ENCODE peak calls at places on chromosomes 13 and 19, in six cellular contexts. One of them, this sample, is unnamed.

GRCh38 chr19:38993271-38993670 is 17.7 kb upstream of the FBXO17 start:
- DNase-seq in A549: peak
- DNase-seq in H9: no peak
- DNase-seq in dorsolateral prefrontal cortex: no peak
- DNase-seq in PC-9: no peak
- DNase-seq in CD4-positive, alpha-beta memory T cell: no peak
- DNase-seq in this sample: no peak

GRCh38 chr13:77779461-77780272 is 82.2 kb downstream of the SLAIN1 start:
- DNase-seq in A549: peak
- DNase-seq in H9: no peak
- DNase-seq in dorsolateral prefrontal cortex: no peak
- DNase-seq in PC-9: peak
- DNase-seq in CD4-positive, alpha-beta memory T cell: peak
- DNase-seq in this sample: peak

GRCh38 chr19:39681416-39681815 is 22.9 kb upstream of the LGALS14 start:
- DNase-seq in A549: no peak
- DNase-seq in H9: no peak
- DNase-seq in dorsolateral prefrontal cortex: no peak
- DNase-seq in PC-9: no peak
- DNase-seq in CD4-positive, alpha-beta memory T cell: no peak
- DNase-seq in this sample: no peak

GRCh38 chr13:41588899-41589298 is 131.5 kb downstream of the RGCC start:
- DNase-seq in A549: peak
- DNase-seq in H9: no peak
- DNase-seq in dorsolateral prefrontal cortex: no peak
- DNase-seq in PC-9: peak
- DNase-seq in CD4-positive, alpha-beta memory T cell: no peak
- DNase-seq in this sample: peak

GRCh38 chr13:38566526-38566925 is 120.4 kb upstream of the FREM2 start:
- DNase-seq in A549: no peak
- DNase-seq in H9: no peak
- DNase-seq in dorsolateral prefrontal cortex: no peak
- DNase-seq in PC-9: no peak
- DNase-seq in CD4-positive, alpha-beta memory T cell: no peak
- DNase-seq in this sample: no peak

GRCh38 chr19:52171321-52172169 is at the start of gene ZNF836:
- DNase-seq in A549: peak
- DNase-seq in H9: peak
- DNase-seq in dorsolateral prefrontal cortex: peak
- DNase-seq in PC-9: peak
- DNase-seq in CD4-positive, alpha-beta memory T cell: peak
- DNase-seq in this sample: no peak

GRCh38 chr13:29954082-29955043 is 103.9 kb upstream of the UBL3 start:
- DNase-seq in A549: no peak
- DNase-seq in H9: no peak
- DNase-seq in dorsolateral prefrontal cortex: no peak
- DNase-seq in PC-9: no peak
- DNase-seq in CD4-positive, alpha-beta memory T cell: peak
- DNase-seq in this sample: no peak

GRCh38 chr13:100600461-100600860 is 11.9 kb upstream of the GGACT start:
- DNase-seq in A549: no peak
- DNase-seq in H9: no peak
- DNase-seq in dorsolateral prefrontal cortex: no peak
- DNase-seq in PC-9: no peak
- DNase-seq in CD4-positive, alpha-beta memory T cell: no peak
- DNase-seq in this sample: no peak

GRCh38 chr13:78326608-78327007 is 276.7 kb downstream of the POU4F1 start:
- DNase-seq in A549: no peak
- DNase-seq in H9: no peak
- DNase-seq in dorsolateral prefrontal cortex: no peak
- DNase-seq in PC-9: no peak
- DNase-seq in CD4-positive, alpha-beta memory T cell: no peak
- DNase-seq in this sample: no peak

GRCh38 chr13:66208589-66208988 is 1021.5 kb downstream of the PCDH9 start:
- DNase-seq in A549: no peak
- DNase-seq in H9: no peak
- DNase-seq in dorsolateral prefrontal cortex: no peak
- DNase-seq in PC-9: no peak
- DNase-seq in CD4-positive, alpha-beta memory T cell: no peak
- DNase-seq in this sample: no peak

GRCh38 chr19:44596428-44597130 is 16.8 kb upstream of the IGSF23 start:
- DNase-seq in A549: peak
- DNase-seq in H9: no peak
- DNase-seq in dorsolateral prefrontal cortex: no peak
- DNase-seq in PC-9: no peak
- DNase-seq in CD4-positive, alpha-beta memory T cell: no peak
- DNase-seq in this sample: no peak

GRCh38 chr19:3607398-3608078 is 863 bp upstream of the TBXA2R start:
- DNase-seq in A549: no peak
- DNase-seq in H9: peak
- DNase-seq in dorsolateral prefrontal cortex: no peak
- DNase-seq in PC-9: no peak
- DNase-seq in CD4-positive, alpha-beta memory T cell: no peak
- DNase-seq in this sample: no peak

GRCh38 chr13:109148243-109148642 is 518.8 kb downstream of the MYO16 start:
- DNase-seq in A549: peak
- DNase-seq in H9: no peak
- DNase-seq in dorsolateral prefrontal cortex: no peak
- DNase-seq in PC-9: no peak
- DNase-seq in CD4-positive, alpha-beta memory T cell: no peak
- DNase-seq in this sample: peak

GRCh38 chr13:49560270-49561063 is 24.9 kb downstream of the RCBTB1 start:
- DNase-seq in A549: peak
- DNase-seq in H9: no peak
- DNase-seq in dorsolateral prefrontal cortex: no peak
- DNase-seq in PC-9: no peak
- DNase-seq in CD4-positive, alpha-beta memory T cell: no peak
- DNase-seq in this sample: peak

GRCh38 chr19:5059767-5060166 is 90.9 kb downstream of the KDM4B start:
- DNase-seq in A549: no peak
- DNase-seq in H9: no peak
- DNase-seq in dorsolateral prefrontal cortex: no peak
- DNase-seq in PC-9: no peak
- DNase-seq in CD4-positive, alpha-beta memory T cell: no peak
- DNase-seq in this sample: no peak

GRCh38 chr13:90622547-90622946 is 724.9 kb upstream of the MIR17HG start:
- DNase-seq in A549: no peak
- DNase-seq in H9: no peak
- DNase-seq in dorsolateral prefrontal cortex: no peak
- DNase-seq in PC-9: no peak
- DNase-seq in CD4-positive, alpha-beta memory T cell: no peak
- DNase-seq in this sample: no peak

GRCh38 chr13:93066187-93066586 is 160.4 kb upstream of the GPC6 start:
- DNase-seq in A549: no peak
- DNase-seq in H9: no peak
- DNase-seq in dorsolateral prefrontal cortex: no peak
- DNase-seq in PC-9: no peak
- DNase-seq in CD4-positive, alpha-beta memory T cell: no peak
- DNase-seq in this sample: peak

GRCh38 chr13:34926513-34926912 is 15.6 kb upstream of the NBEA start:
- DNase-seq in A549: peak
- DNase-seq in H9: no peak
- DNase-seq in dorsolateral prefrontal cortex: no peak
- DNase-seq in PC-9: no peak
- DNase-seq in CD4-positive, alpha-beta memory T cell: no peak
- DNase-seq in this sample: no peak

GRCh38 chr19:5978606-5979552 is 939 bp upstream of the RANBP3 start:
- DNase-seq in A549: no peak
- DNase-seq in H9: no peak
- DNase-seq in dorsolateral prefrontal cortex: no peak
- DNase-seq in PC-9: no peak
- DNase-seq in CD4-positive, alpha-beta memory T cell: no peak
- DNase-seq in this sample: no peak

GRCh38 chr19:3075605-3076431 is 13.5 kb upstream of the TLE5 start:
- DNase-seq in A549: no peak
- DNase-seq in H9: peak
- DNase-seq in dorsolateral prefrontal cortex: peak
- DNase-seq in PC-9: peak
- DNase-seq in CD4-positive, alpha-beta memory T cell: peak
- DNase-seq in this sample: no peak

GRCh38 chr19:2261438-2262172 is 5.4 kb upstream of the JSRP1 start:
- DNase-seq in A549: peak
- DNase-seq in H9: no peak
- DNase-seq in dorsolateral prefrontal cortex: no peak
- DNase-seq in PC-9: no peak
- DNase-seq in CD4-positive, alpha-beta memory T cell: peak
- DNase-seq in this sample: no peak

GRCh38 chr13:40562975-40563349 is 103.5 kb downstream of the FOXO1 start:
- DNase-seq in A549: no peak
- DNase-seq in H9: no peak
- DNase-seq in dorsolateral prefrontal cortex: no peak
- DNase-seq in PC-9: no peak
- DNase-seq in CD4-positive, alpha-beta memory T cell: no peak
- DNase-seq in this sample: no peak

GRCh38 chr19:19115954-19116353 is 22.3 kb downstream of the TMEM161A start:
- DNase-seq in A549: peak
- DNase-seq in H9: peak
- DNase-seq in dorsolateral prefrontal cortex: no peak
- DNase-seq in PC-9: peak
- DNase-seq in CD4-positive, alpha-beta memory T cell: peak
- DNase-seq in this sample: no peak

GRCh38 chr13:30572859-30573275 is 44.9 kb upstream of the USPL1 start:
- DNase-seq in A549: peak
- DNase-seq in H9: no peak
- DNase-seq in dorsolateral prefrontal cortex: no peak
- DNase-seq in PC-9: no peak
- DNase-seq in CD4-positive, alpha-beta memory T cell: peak
- DNase-seq in this sample: no peak

DNA sequence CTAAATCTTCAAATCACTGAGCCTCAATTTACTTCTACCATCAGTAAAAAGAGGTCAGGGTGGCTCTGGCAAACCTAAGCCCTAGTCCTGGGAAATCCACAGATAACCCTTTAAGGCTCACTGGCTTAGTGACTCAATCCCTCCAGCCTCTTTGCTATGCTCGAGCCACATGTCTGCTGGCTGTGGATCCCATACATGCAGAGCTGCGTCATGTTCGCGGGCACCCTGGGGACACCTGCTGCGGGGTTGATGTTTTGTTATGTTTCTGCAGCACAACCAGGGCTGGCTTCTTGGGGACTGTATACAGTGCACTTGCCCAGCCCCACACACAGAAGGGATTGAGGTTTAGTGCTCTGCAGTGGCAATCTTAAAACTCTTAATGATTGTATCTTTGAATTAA is 41.6 kb upstream of the C13orf42 start:
- DNase-seq in A549: no peak
- DNase-seq in H9: no peak
- DNase-seq in dorsolateral prefrontal cortex: no peak
- DNase-seq in PC-9: no peak
- DNase-seq in CD4-positive, alpha-beta memory T cell: no peak
- DNase-seq in this sample: no peak
- H3K27ac ChIP-seq in A549: no peak
- H3K27ac ChIP-seq in H9: no peak
- H3K27ac ChIP-seq in dorsolateral prefrontal cortex: no peak
- H3K27ac ChIP-seq in PC-9: no peak
- H3K27ac ChIP-seq in CD4-positive, alpha-beta memory T cell: no peak
- H3K27ac ChIP-seq in this sample: no peak

DNA sequence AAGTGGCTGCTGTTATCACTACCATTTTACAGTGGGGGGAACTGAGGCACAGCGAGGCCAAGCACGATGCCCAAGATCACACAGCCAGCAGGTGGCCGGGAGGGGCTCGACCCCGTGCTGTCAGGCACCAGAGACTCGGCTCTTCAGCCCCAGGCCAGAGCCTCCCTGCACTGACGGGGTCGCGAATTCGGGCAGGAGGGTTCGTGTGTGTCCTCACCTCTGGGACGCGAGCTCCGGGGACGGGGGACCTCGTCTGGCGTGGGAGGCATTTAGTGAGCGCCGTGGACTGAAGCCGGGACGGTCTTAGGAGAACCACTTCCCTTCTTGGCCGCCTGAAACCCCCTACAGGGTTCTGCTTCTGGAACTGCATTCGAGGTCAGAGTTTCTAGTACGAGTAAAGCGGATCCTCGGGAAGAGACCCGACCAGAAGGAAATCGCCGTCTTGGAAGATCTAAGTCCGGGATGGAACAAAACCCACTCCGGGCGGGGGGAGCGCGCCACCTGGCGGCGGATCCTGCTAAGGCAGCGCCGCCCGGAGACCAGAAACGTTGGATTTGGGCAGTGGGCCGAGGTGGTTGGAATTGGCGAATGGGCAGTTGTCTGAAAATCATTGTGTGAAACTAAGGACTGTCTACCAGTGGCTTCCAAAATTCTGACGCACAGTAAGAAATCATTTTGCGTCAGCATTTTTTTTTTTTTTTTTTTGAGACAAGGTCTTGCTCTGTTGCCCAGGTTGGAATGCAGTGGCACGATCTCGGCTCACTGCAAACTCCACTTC is 21.2 kb downstream of the ZNF114 start:
- DNase-seq in A549: peak
- DNase-seq in H9: peak
- DNase-seq in dorsolateral prefrontal cortex: peak
- DNase-seq in PC-9: peak
- DNase-seq in CD4-positive, alpha-beta memory T cell: peak
- DNase-seq in this sample: no peak
- H3K27ac ChIP-seq in A549: peak
- H3K27ac ChIP-seq in H9: no peak
- H3K27ac ChIP-seq in dorsolateral prefrontal cortex: peak
- H3K27ac ChIP-seq in PC-9: no peak
- H3K27ac ChIP-seq in CD4-positive, alpha-beta memory T cell: no peak
- H3K27ac ChIP-seq in this sample: peak

GRCh38 chr19:10889880-10890279 is 18.5 kb downstream of the CARM1 start:
- DNase-seq in A549: no peak
- DNase-seq in H9: no peak
- DNase-seq in dorsolateral prefrontal cortex: no peak
- DNase-seq in PC-9: no peak
- DNase-seq in CD4-positive, alpha-beta memory T cell: no peak
- DNase-seq in this sample: no peak
- H3K27ac ChIP-seq in A549: no peak
- H3K27ac ChIP-seq in H9: no peak
- H3K27ac ChIP-seq in dorsolateral prefrontal cortex: no peak
- H3K27ac ChIP-seq in PC-9: no peak
- H3K27ac ChIP-seq in CD4-positive, alpha-beta memory T cell: no peak
- H3K27ac ChIP-seq in this sample: no peak

GRCh38 chr13:60016229-60016628 is 147.5 kb downstream of the DIAPH3 start:
- DNase-seq in A549: no peak
- DNase-seq in H9: no peak
- DNase-seq in dorsolateral prefrontal cortex: no peak
- DNase-seq in PC-9: no peak
- DNase-seq in CD4-positive, alpha-beta memory T cell: no peak
- DNase-seq in this sample: no peak

GRCh38 chr13:60009300-60010248 is 154.2 kb downstream of the DIAPH3 start:
- DNase-seq in A549: peak
- DNase-seq in H9: no peak
- DNase-seq in dorsolateral prefrontal cortex: no peak
- DNase-seq in PC-9: no peak
- DNase-seq in CD4-positive, alpha-beta memory T cell: no peak
- DNase-seq in this sample: no peak

GRCh38 chr13:60013166-60013565 is 150.6 kb downstream of the DIAPH3 start:
- DNase-seq in A549: no peak
- DNase-seq in H9: no peak
- DNase-seq in dorsolateral prefrontal cortex: no peak
- DNase-seq in PC-9: no peak
- DNase-seq in CD4-positive, alpha-beta memory T cell: no peak
- DNase-seq in this sample: no peak

DNA sequence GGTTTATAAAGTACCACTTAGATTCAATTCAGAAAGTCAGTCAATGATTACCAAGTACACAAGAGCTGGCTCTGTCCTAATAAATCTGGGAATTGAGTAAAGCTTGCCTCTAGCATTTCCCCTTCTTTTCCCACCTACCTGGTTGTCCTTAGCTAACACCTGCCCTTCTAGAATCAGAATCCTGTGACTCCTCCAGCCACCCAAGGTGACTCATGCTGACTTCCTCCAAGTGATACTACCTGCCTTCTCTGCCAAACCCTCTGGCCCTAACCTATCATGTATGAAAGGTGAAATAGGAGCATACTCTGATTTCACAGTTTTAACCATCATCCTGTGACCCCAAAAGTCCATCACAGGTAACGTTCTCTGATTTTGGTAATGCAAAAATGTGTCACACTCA is 151.2 kb downstream of the DIAPH3 start:
- DNase-seq in A549: no peak
- DNase-seq in H9: no peak
- DNase-seq in dorsolateral prefrontal cortex: no peak
- DNase-seq in PC-9: peak
- DNase-seq in CD4-positive, alpha-beta memory T cell: no peak
- DNase-seq in this sample: no peak
- H3K27ac ChIP-seq in A549: no peak
- H3K27ac ChIP-seq in H9: no peak
- H3K27ac ChIP-seq in dorsolateral prefrontal cortex: no peak
- H3K27ac ChIP-seq in PC-9: peak
- H3K27ac ChIP-seq in CD4-positive, alpha-beta memory T cell: no peak
- H3K27ac ChIP-seq in this sample: no peak